ENCODE peak calls at places on chromosome 21, in six cellular contexts. One of them, this sample, is unnamed.

GRCh38 chr21:36479415-36480402 is at the start of gene CLDN14:
- DNase-seq in nucleus accumbens: peak; percentile 13
- DNase-seq in sigmoid colon: no peak
- DNase-seq in activated CD4-positive, alpha-beta T cell treated with anti-CD3 and anti-CD28 coated beads for 24 hours: no peak
- DNase-seq in astrocyte of the spinal cord: no peak
- DNase-seq in activated T-cell treated with anti-CD3 and anti-CD28 coated beads for 1 hour: no peak
- DNase-seq in this sample: no peak

GRCh38 chr21:21439761-21440160 is 441.6 kb downstream of the NCAM2 start:
- DNase-seq in nucleus accumbens: no peak
- DNase-seq in sigmoid colon: no peak
- DNase-seq in activated CD4-positive, alpha-beta T cell treated with anti-CD3 and anti-CD28 coated beads for 24 hours: no peak
- DNase-seq in astrocyte of the spinal cord: no peak
- DNase-seq in activated T-cell treated with anti-CD3 and anti-CD28 coated beads for 1 hour: no peak
- DNase-seq in this sample: no peak

GRCh38 chr21:42980959-42981523 is 6.7 kb downstream of the PKNOX1 start:
- DNase-seq in nucleus accumbens: no peak
- DNase-seq in sigmoid colon: no peak
- DNase-seq in activated CD4-positive, alpha-beta T cell treated with anti-CD3 and anti-CD28 coated beads for 24 hours: no peak
- DNase-seq in astrocyte of the spinal cord: no peak
- DNase-seq in activated T-cell treated with anti-CD3 and anti-CD28 coated beads for 1 hour: no peak
- DNase-seq in this sample: no peak

GRCh38 chr21:41933259-41934079 is 20.3 kb downstream of the C2CD2 start:
- DNase-seq in nucleus accumbens: no peak
- DNase-seq in sigmoid colon: peak; percentile 78
- DNase-seq in activated CD4-positive, alpha-beta T cell treated with anti-CD3 and anti-CD28 coated beads for 24 hours: no peak
- DNase-seq in astrocyte of the spinal cord: no peak
- DNase-seq in activated T-cell treated with anti-CD3 and anti-CD28 coated beads for 1 hour: no peak
- DNase-seq in this sample: no peak

GRCh38 chr21:38352536-38353219 is 95.9 kb downstream of the KCNJ15 start:
- DNase-seq in nucleus accumbens: peak; percentile 6
- DNase-seq in sigmoid colon: no peak
- DNase-seq in activated CD4-positive, alpha-beta T cell treated with anti-CD3 and anti-CD28 coated beads for 24 hours: peak; percentile 27
- DNase-seq in astrocyte of the spinal cord: peak; percentile 88
- DNase-seq in activated T-cell treated with anti-CD3 and anti-CD28 coated beads for 1 hour: peak; percentile 19
- DNase-seq in this sample: no peak

GRCh38 chr21:17777321-17777720 is 41.8 kb downstream of the C21orf91 start:
- DNase-seq in nucleus accumbens: no peak
- DNase-seq in sigmoid colon: no peak
- DNase-seq in activated CD4-positive, alpha-beta T cell treated with anti-CD3 and anti-CD28 coated beads for 24 hours: no peak
- DNase-seq in astrocyte of the spinal cord: no peak
- DNase-seq in activated T-cell treated with anti-CD3 and anti-CD28 coated beads for 1 hour: no peak
- DNase-seq in this sample: no peak

GRCh38 chr21:37986751-37987399 is 70.6 kb upstream of the KCNJ6 start:
- DNase-seq in nucleus accumbens: no peak
- DNase-seq in sigmoid colon: no peak
- DNase-seq in activated CD4-positive, alpha-beta T cell treated with anti-CD3 and anti-CD28 coated beads for 24 hours: no peak
- DNase-seq in astrocyte of the spinal cord: no peak
- DNase-seq in activated T-cell treated with anti-CD3 and anti-CD28 coated beads for 1 hour: no peak
- DNase-seq in this sample: no peak

GRCh38 chr21:29647353-29647781 is 292.4 kb downstream of the GRIK1 start:
- DNase-seq in nucleus accumbens: no peak
- DNase-seq in sigmoid colon: no peak
- DNase-seq in activated CD4-positive, alpha-beta T cell treated with anti-CD3 and anti-CD28 coated beads for 24 hours: no peak
- DNase-seq in astrocyte of the spinal cord: peak; percentile 37
- DNase-seq in activated T-cell treated with anti-CD3 and anti-CD28 coated beads for 1 hour: no peak
- DNase-seq in this sample: no peak

GRCh38 chr21:45979141-45979631 is 2.4 kb upstream of the COL6A1 start:
- DNase-seq in nucleus accumbens: no peak
- DNase-seq in sigmoid colon: peak; percentile 79
- DNase-seq in activated CD4-positive, alpha-beta T cell treated with anti-CD3 and anti-CD28 coated beads for 24 hours: no peak
- DNase-seq in astrocyte of the spinal cord: peak; percentile 47
- DNase-seq in activated T-cell treated with anti-CD3 and anti-CD28 coated beads for 1 hour: no peak
- DNase-seq in this sample: no peak

GRCh38 chr21:17435565-17436543 is 77.0 kb upstream of the CXADR start:
- DNase-seq in nucleus accumbens: no peak
- DNase-seq in sigmoid colon: no peak
- DNase-seq in activated CD4-positive, alpha-beta T cell treated with anti-CD3 and anti-CD28 coated beads for 24 hours: no peak
- DNase-seq in astrocyte of the spinal cord: no peak
- DNase-seq in activated T-cell treated with anti-CD3 and anti-CD28 coated beads for 1 hour: no peak
- DNase-seq in this sample: no peak

GRCh38 chr21:45869121-45870007 is 112.2 kb upstream of the COL6A1 start:
- DNase-seq in nucleus accumbens: no peak
- DNase-seq in sigmoid colon: peak; percentile 53
- DNase-seq in activated CD4-positive, alpha-beta T cell treated with anti-CD3 and anti-CD28 coated beads for 24 hours: no peak
- DNase-seq in astrocyte of the spinal cord: peak; percentile 67
- DNase-seq in activated T-cell treated with anti-CD3 and anti-CD28 coated beads for 1 hour: no peak
- DNase-seq in this sample: no peak

GRCh38 chr21:44927587-44928461 is 7.1 kb upstream of the ITGB2 start:
- DNase-seq in nucleus accumbens: peak; percentile 55
- DNase-seq in sigmoid colon: no peak
- DNase-seq in activated CD4-positive, alpha-beta T cell treated with anti-CD3 and anti-CD28 coated beads for 24 hours: peak; percentile 90
- DNase-seq in astrocyte of the spinal cord: peak; percentile 62
- DNase-seq in activated T-cell treated with anti-CD3 and anti-CD28 coated beads for 1 hour: peak; percentile 86
- DNase-seq in this sample: peak; percentile 65

GRCh38 chr21:37223804-37224345 is 43.3 kb downstream of the VPS26C start:
- DNase-seq in nucleus accumbens: no peak
- DNase-seq in sigmoid colon: no peak
- DNase-seq in activated CD4-positive, alpha-beta T cell treated with anti-CD3 and anti-CD28 coated beads for 24 hours: no peak
- DNase-seq in astrocyte of the spinal cord: no peak
- DNase-seq in activated T-cell treated with anti-CD3 and anti-CD28 coated beads for 1 hour: no peak
- DNase-seq in this sample: no peak

GRCh38 chr21:15837603-15838002 is 107.8 kb downstream of the USP25 start:
- DNase-seq in nucleus accumbens: no peak
- DNase-seq in sigmoid colon: no peak
- DNase-seq in activated CD4-positive, alpha-beta T cell treated with anti-CD3 and anti-CD28 coated beads for 24 hours: no peak
- DNase-seq in astrocyte of the spinal cord: peak; percentile 30
- DNase-seq in activated T-cell treated with anti-CD3 and anti-CD28 coated beads for 1 hour: no peak
- DNase-seq in this sample: no peak

GRCh38 chr21:18002393-18002792 is 183.2 kb upstream of the C21orf91 start:
- DNase-seq in nucleus accumbens: no peak
- DNase-seq in sigmoid colon: no peak
- DNase-seq in activated CD4-positive, alpha-beta T cell treated with anti-CD3 and anti-CD28 coated beads for 24 hours: no peak
- DNase-seq in astrocyte of the spinal cord: no peak
- DNase-seq in activated T-cell treated with anti-CD3 and anti-CD28 coated beads for 1 hour: no peak
- DNase-seq in this sample: no peak

GRCh38 chr21:41666641-41667051 is 100.2 kb downstream of the RIPK4 start:
- DNase-seq in nucleus accumbens: no peak
- DNase-seq in sigmoid colon: peak; percentile 57
- DNase-seq in activated CD4-positive, alpha-beta T cell treated with anti-CD3 and anti-CD28 coated beads for 24 hours: no peak
- DNase-seq in astrocyte of the spinal cord: no peak
- DNase-seq in activated T-cell treated with anti-CD3 and anti-CD28 coated beads for 1 hour: no peak
- DNase-seq in this sample: no peak

GRCh38 chr21:26918318-26919065 is 48.4 kb downstream of the ADAMTS5 start:
- DNase-seq in nucleus accumbens: no peak
- DNase-seq in sigmoid colon: no peak
- DNase-seq in activated CD4-positive, alpha-beta T cell treated with anti-CD3 and anti-CD28 coated beads for 24 hours: no peak
- DNase-seq in astrocyte of the spinal cord: peak; percentile 9
- DNase-seq in activated T-cell treated with anti-CD3 and anti-CD28 coated beads for 1 hour: no peak
- DNase-seq in this sample: no peak

GRCh38 chr21:45975017-45975595 is 6.5 kb upstream of the COL6A1 start:
- DNase-seq in nucleus accumbens: no peak
- DNase-seq in sigmoid colon: peak; percentile 95
- DNase-seq in activated CD4-positive, alpha-beta T cell treated with anti-CD3 and anti-CD28 coated beads for 24 hours: no peak
- DNase-seq in astrocyte of the spinal cord: peak; percentile 51
- DNase-seq in activated T-cell treated with anti-CD3 and anti-CD28 coated beads for 1 hour: no peak
- DNase-seq in this sample: no peak

GRCh38 chr21:39804264-39804663 is 59.3 kb downstream of the IGSF5 start:
- DNase-seq in nucleus accumbens: no peak
- DNase-seq in sigmoid colon: no peak
- DNase-seq in activated CD4-positive, alpha-beta T cell treated with anti-CD3 and anti-CD28 coated beads for 24 hours: no peak
- DNase-seq in astrocyte of the spinal cord: no peak
- DNase-seq in activated T-cell treated with anti-CD3 and anti-CD28 coated beads for 1 hour: no peak
- DNase-seq in this sample: no peak

GRCh38 chr21:37562920-37563640 is 196.5 kb downstream of the DYRK1A start:
- DNase-seq in nucleus accumbens: no peak
- DNase-seq in sigmoid colon: peak; percentile 71
- DNase-seq in activated CD4-positive, alpha-beta T cell treated with anti-CD3 and anti-CD28 coated beads for 24 hours: no peak
- DNase-seq in astrocyte of the spinal cord: no peak
- DNase-seq in activated T-cell treated with anti-CD3 and anti-CD28 coated beads for 1 hour: peak; percentile 14
- DNase-seq in this sample: no peak

GRCh38 chr21:30620080-30620479 is 347 bp upstream of the KRTAP20-4 start:
- DNase-seq in nucleus accumbens: no peak
- DNase-seq in sigmoid colon: no peak
- DNase-seq in activated CD4-positive, alpha-beta T cell treated with anti-CD3 and anti-CD28 coated beads for 24 hours: no peak
- DNase-seq in astrocyte of the spinal cord: no peak
- DNase-seq in activated T-cell treated with anti-CD3 and anti-CD28 coated beads for 1 hour: no peak
- DNase-seq in this sample: no peak

GRCh38 chr21:17745086-17745485 is 74.1 kb downstream of the C21orf91 start:
- DNase-seq in nucleus accumbens: no peak
- DNase-seq in sigmoid colon: no peak
- DNase-seq in activated CD4-positive, alpha-beta T cell treated with anti-CD3 and anti-CD28 coated beads for 24 hours: no peak
- DNase-seq in astrocyte of the spinal cord: no peak
- DNase-seq in activated T-cell treated with anti-CD3 and anti-CD28 coated beads for 1 hour: no peak
- DNase-seq in this sample: no peak

GRCh38 chr21:45531393-45532215 is 10.6 kb downstream of the SLC19A1 start:
- DNase-seq in nucleus accumbens: no peak
- DNase-seq in sigmoid colon: peak; percentile 54
- DNase-seq in activated CD4-positive, alpha-beta T cell treated with anti-CD3 and anti-CD28 coated beads for 24 hours: no peak
- DNase-seq in astrocyte of the spinal cord: no peak
- DNase-seq in activated T-cell treated with anti-CD3 and anti-CD28 coated beads for 1 hour: no peak
- DNase-seq in this sample: no peak

GRCh38 chr21:44785620-44786344 is 15.8 kb downstream of the UBE2G2 start:
- DNase-seq in nucleus accumbens: no peak
- DNase-seq in sigmoid colon: no peak
- DNase-seq in activated CD4-positive, alpha-beta T cell treated with anti-CD3 and anti-CD28 coated beads for 24 hours: no peak
- DNase-seq in astrocyte of the spinal cord: peak; percentile 51
- DNase-seq in activated T-cell treated with anti-CD3 and anti-CD28 coated beads for 1 hour: no peak
- DNase-seq in this sample: no peak

GRCh38 chr21:21003701-21004100 is 5.5 kb downstream of the NCAM2 start:
- DNase-seq in nucleus accumbens: no peak
- DNase-seq in sigmoid colon: no peak
- DNase-seq in activated CD4-positive, alpha-beta T cell treated with anti-CD3 and anti-CD28 coated beads for 24 hours: no peak
- DNase-seq in astrocyte of the spinal cord: peak; percentile 46
- DNase-seq in activated T-cell treated with anti-CD3 and anti-CD28 coated beads for 1 hour: no peak
- DNase-seq in this sample: no peak

GRCh38 chr21:28550057-28550825 is 442.4 kb downstream of the LTN1 start:
- DNase-seq in nucleus accumbens: no peak
- DNase-seq in sigmoid colon: no peak
- DNase-seq in activated CD4-positive, alpha-beta T cell treated with anti-CD3 and anti-CD28 coated beads for 24 hours: no peak
- DNase-seq in astrocyte of the spinal cord: no peak
- DNase-seq in activated T-cell treated with anti-CD3 and anti-CD28 coated beads for 1 hour: no peak
- DNase-seq in this sample: no peak

GRCh38 chr21:42578761-42579415 is 65.2 kb downstream of the SLC37A1 start:
- DNase-seq in nucleus accumbens: no peak
- DNase-seq in sigmoid colon: peak; percentile 45
- DNase-seq in activated CD4-positive, alpha-beta T cell treated with anti-CD3 and anti-CD28 coated beads for 24 hours: no peak
- DNase-seq in astrocyte of the spinal cord: no peak
- DNase-seq in activated T-cell treated with anti-CD3 and anti-CD28 coated beads for 1 hour: no peak
- DNase-seq in this sample: no peak

GRCh38 chr21:26835027-26835713 is 10.0 kb downstream of the ADAMTS1 start:
- DNase-seq in nucleus accumbens: no peak
- DNase-seq in sigmoid colon: peak; percentile 74
- DNase-seq in activated CD4-positive, alpha-beta T cell treated with anti-CD3 and anti-CD28 coated beads for 24 hours: no peak
- DNase-seq in astrocyte of the spinal cord: peak; percentile 76
- DNase-seq in activated T-cell treated with anti-CD3 and anti-CD28 coated beads for 1 hour: no peak
- DNase-seq in this sample: no peak

GRCh38 chr21:44765231-44766013 is 36.2 kb downstream of the UBE2G2 start:
- DNase-seq in nucleus accumbens: no peak
- DNase-seq in sigmoid colon: no peak
- DNase-seq in activated CD4-positive, alpha-beta T cell treated with anti-CD3 and anti-CD28 coated beads for 24 hours: no peak
- DNase-seq in astrocyte of the spinal cord: peak; percentile 10
- DNase-seq in activated T-cell treated with anti-CD3 and anti-CD28 coated beads for 1 hour: peak; percentile 18
- DNase-seq in this sample: peak; percentile 19